ENCODE peak calls at places on chromosome 9, in nine cellular contexts. One of them, this sample, is unnamed.

GRCh38 chr9:7811679-7812078 is 12.1 kb upstream of the DMAC1 start:
- DNase-seq in fibroblast of lung: no peak
- DNase-seq in neuronal stem cell: no peak
- DNase-seq in EL: no peak
- DNase-seq in left ventricle myocardium superior: no peak
- DNase-seq in activated CD8-positive, alpha-beta memory T cell treated with anti-CD3 and anti-CD28 coated beads, Interleukin-2, amount 10 ng/mL, durations not matched to agents 7 days and 5 days: no peak
- DNase-seq in stimulated activated CD8-positive, alpha-beta memory T cell treated with anti-CD3 and anti-CD28 coated beads, Interleukin-15, amount 100 ng/mL, for 1 hour: no peak
- DNase-seq in vagina: no peak
- DNase-seq in HepG2: no peak
- DNase-seq in this sample: no peak

GRCh38 chr9:115195889-115196288 is 77.9 kb upstream of the TNC start:
- DNase-seq in fibroblast of lung: no peak
- DNase-seq in neuronal stem cell: no peak
- DNase-seq in EL: no peak
- DNase-seq in left ventricle myocardium superior: no peak
- DNase-seq in activated CD8-positive, alpha-beta memory T cell treated with anti-CD3 and anti-CD28 coated beads, Interleukin-2, amount 10 ng/mL, durations not matched to agents 7 days and 5 days: no peak
- DNase-seq in stimulated activated CD8-positive, alpha-beta memory T cell treated with anti-CD3 and anti-CD28 coated beads, Interleukin-15, amount 100 ng/mL, for 1 hour: no peak
- DNase-seq in vagina: no peak
- DNase-seq in HepG2: no peak
- DNase-seq in this sample: no peak

GRCh38 chr9:106146066-106146840 is 451.9 kb downstream of the TMEM38B start:
- DNase-seq in fibroblast of lung: no peak
- DNase-seq in neuronal stem cell: no peak
- DNase-seq in EL: no peak
- DNase-seq in left ventricle myocardium superior: no peak
- DNase-seq in activated CD8-positive, alpha-beta memory T cell treated with anti-CD3 and anti-CD28 coated beads, Interleukin-2, amount 10 ng/mL, durations not matched to agents 7 days and 5 days: no peak
- DNase-seq in stimulated activated CD8-positive, alpha-beta memory T cell treated with anti-CD3 and anti-CD28 coated beads, Interleukin-15, amount 100 ng/mL, for 1 hour: no peak
- DNase-seq in vagina: no peak
- DNase-seq in HepG2: no peak
- DNase-seq in this sample: no peak

GRCh38 chr9:93368437-93368836 is 83.0 kb upstream of the FAM120A start:
- DNase-seq in fibroblast of lung: no peak
- DNase-seq in neuronal stem cell: no peak
- DNase-seq in EL: no peak
- DNase-seq in left ventricle myocardium superior: no peak
- DNase-seq in activated CD8-positive, alpha-beta memory T cell treated with anti-CD3 and anti-CD28 coated beads, Interleukin-2, amount 10 ng/mL, durations not matched to agents 7 days and 5 days: no peak
- DNase-seq in stimulated activated CD8-positive, alpha-beta memory T cell treated with anti-CD3 and anti-CD28 coated beads, Interleukin-15, amount 100 ng/mL, for 1 hour: no peak
- DNase-seq in vagina: no peak
- DNase-seq in HepG2: no peak
- DNase-seq in this sample: no peak

GRCh38 chr9:81578606-81579005 is 110.7 kb downstream of the TLE1 start:
- DNase-seq in fibroblast of lung: peak; percentile 87
- DNase-seq in neuronal stem cell: no peak
- DNase-seq in EL: no peak
- DNase-seq in left ventricle myocardium superior: no peak
- DNase-seq in activated CD8-positive, alpha-beta memory T cell treated with anti-CD3 and anti-CD28 coated beads, Interleukin-2, amount 10 ng/mL, durations not matched to agents 7 days and 5 days: no peak
- DNase-seq in stimulated activated CD8-positive, alpha-beta memory T cell treated with anti-CD3 and anti-CD28 coated beads, Interleukin-15, amount 100 ng/mL, for 1 hour: no peak
- DNase-seq in vagina: no peak
- DNase-seq in HepG2: no peak
- DNase-seq in this sample: no peak

GRCh38 chr9:82781965-82782392 is 281.0 kb downstream of the RASEF start:
- DNase-seq in fibroblast of lung: peak; percentile 26
- DNase-seq in neuronal stem cell: no peak
- DNase-seq in EL: no peak
- DNase-seq in left ventricle myocardium superior: no peak
- DNase-seq in activated CD8-positive, alpha-beta memory T cell treated with anti-CD3 and anti-CD28 coated beads, Interleukin-2, amount 10 ng/mL, durations not matched to agents 7 days and 5 days: no peak
- DNase-seq in stimulated activated CD8-positive, alpha-beta memory T cell treated with anti-CD3 and anti-CD28 coated beads, Interleukin-15, amount 100 ng/mL, for 1 hour: no peak
- DNase-seq in vagina: no peak
- DNase-seq in HepG2: no peak
- DNase-seq in this sample: no peak

GRCh38 chr9:28318515-28318914 is 745.2 kb upstream of the C9orf72 start:
- DNase-seq in fibroblast of lung: no peak
- DNase-seq in neuronal stem cell: no peak
- DNase-seq in EL: no peak
- DNase-seq in left ventricle myocardium superior: no peak
- DNase-seq in activated CD8-positive, alpha-beta memory T cell treated with anti-CD3 and anti-CD28 coated beads, Interleukin-2, amount 10 ng/mL, durations not matched to agents 7 days and 5 days: no peak
- DNase-seq in stimulated activated CD8-positive, alpha-beta memory T cell treated with anti-CD3 and anti-CD28 coated beads, Interleukin-15, amount 100 ng/mL, for 1 hour: no peak
- DNase-seq in vagina: no peak
- DNase-seq in HepG2: no peak
- DNase-seq in this sample: no peak

GRCh38 chr9:134165357-134166315 is 1.3 kb upstream of the RNU6ATAC start:
- DNase-seq in fibroblast of lung: peak; percentile 30
- DNase-seq in neuronal stem cell: no peak
- DNase-seq in EL: peak; percentile 24
- DNase-seq in left ventricle myocardium superior: peak; percentile 61
- DNase-seq in activated CD8-positive, alpha-beta memory T cell treated with anti-CD3 and anti-CD28 coated beads, Interleukin-2, amount 10 ng/mL, durations not matched to agents 7 days and 5 days: peak; percentile 70
- DNase-seq in stimulated activated CD8-positive, alpha-beta memory T cell treated with anti-CD3 and anti-CD28 coated beads, Interleukin-15, amount 100 ng/mL, for 1 hour: no peak
- DNase-seq in vagina: peak; percentile 92
- DNase-seq in HepG2: no peak
- DNase-seq in this sample: peak; percentile 48

GRCh38 chr9:36942891-36943290 is 91.2 kb downstream of the PAX5 start:
- DNase-seq in fibroblast of lung: no peak
- DNase-seq in neuronal stem cell: no peak
- DNase-seq in EL: no peak
- DNase-seq in left ventricle myocardium superior: no peak
- DNase-seq in activated CD8-positive, alpha-beta memory T cell treated with anti-CD3 and anti-CD28 coated beads, Interleukin-2, amount 10 ng/mL, durations not matched to agents 7 days and 5 days: no peak
- DNase-seq in stimulated activated CD8-positive, alpha-beta memory T cell treated with anti-CD3 and anti-CD28 coated beads, Interleukin-15, amount 100 ng/mL, for 1 hour: no peak
- DNase-seq in vagina: no peak
- DNase-seq in HepG2: no peak
- DNase-seq in this sample: no peak

GRCh38 chr9:12813960-12814876 is 39.4 kb downstream of the LURAP1L start:
- DNase-seq in fibroblast of lung: peak; percentile 99
- DNase-seq in neuronal stem cell: no peak
- DNase-seq in EL: peak; percentile 99
- DNase-seq in left ventricle myocardium superior: peak; percentile 29
- DNase-seq in activated CD8-positive, alpha-beta memory T cell treated with anti-CD3 and anti-CD28 coated beads, Interleukin-2, amount 10 ng/mL, durations not matched to agents 7 days and 5 days: no peak
- DNase-seq in stimulated activated CD8-positive, alpha-beta memory T cell treated with anti-CD3 and anti-CD28 coated beads, Interleukin-15, amount 100 ng/mL, for 1 hour: no peak
- DNase-seq in vagina: no peak
- DNase-seq in HepG2: peak; percentile 92
- DNase-seq in this sample: peak; percentile 99

GRCh38 chr9:20873240-20873860 is 158.1 kb downstream of the HACD4 start:
- DNase-seq in fibroblast of lung: peak; percentile 71
- DNase-seq in neuronal stem cell: no peak
- DNase-seq in EL: peak; percentile 42
- DNase-seq in left ventricle myocardium superior: no peak
- DNase-seq in activated CD8-positive, alpha-beta memory T cell treated with anti-CD3 and anti-CD28 coated beads, Interleukin-2, amount 10 ng/mL, durations not matched to agents 7 days and 5 days: no peak
- DNase-seq in stimulated activated CD8-positive, alpha-beta memory T cell treated with anti-CD3 and anti-CD28 coated beads, Interleukin-15, amount 100 ng/mL, for 1 hour: no peak
- DNase-seq in vagina: no peak
- DNase-seq in HepG2: no peak
- DNase-seq in this sample: no peak

GRCh38 chr9:2229109-2229733 is 214.1 kb downstream of the SMARCA2 start:
- DNase-seq in fibroblast of lung: no peak
- DNase-seq in neuronal stem cell: no peak
- DNase-seq in EL: no peak
- DNase-seq in left ventricle myocardium superior: no peak
- DNase-seq in activated CD8-positive, alpha-beta memory T cell treated with anti-CD3 and anti-CD28 coated beads, Interleukin-2, amount 10 ng/mL, durations not matched to agents 7 days and 5 days: no peak
- DNase-seq in stimulated activated CD8-positive, alpha-beta memory T cell treated with anti-CD3 and anti-CD28 coated beads, Interleukin-15, amount 100 ng/mL, for 1 hour: no peak
- DNase-seq in vagina: no peak
- DNase-seq in HepG2: no peak
- DNase-seq in this sample: peak; percentile 24

GRCh38 chr9:117232266-117232665 is 182.6 kb downstream of the ASTN2 start:
- DNase-seq in fibroblast of lung: no peak
- DNase-seq in neuronal stem cell: no peak
- DNase-seq in EL: no peak
- DNase-seq in left ventricle myocardium superior: no peak
- DNase-seq in activated CD8-positive, alpha-beta memory T cell treated with anti-CD3 and anti-CD28 coated beads, Interleukin-2, amount 10 ng/mL, durations not matched to agents 7 days and 5 days: no peak
- DNase-seq in stimulated activated CD8-positive, alpha-beta memory T cell treated with anti-CD3 and anti-CD28 coated beads, Interleukin-15, amount 100 ng/mL, for 1 hour: no peak
- DNase-seq in vagina: no peak
- DNase-seq in HepG2: no peak
- DNase-seq in this sample: no peak

GRCh38 chr9:93623736-93624135 is 47.4 kb downstream of the PHF2 start:
- DNase-seq in fibroblast of lung: no peak
- DNase-seq in neuronal stem cell: no peak
- DNase-seq in EL: no peak
- DNase-seq in left ventricle myocardium superior: no peak
- DNase-seq in activated CD8-positive, alpha-beta memory T cell treated with anti-CD3 and anti-CD28 coated beads, Interleukin-2, amount 10 ng/mL, durations not matched to agents 7 days and 5 days: no peak
- DNase-seq in stimulated activated CD8-positive, alpha-beta memory T cell treated with anti-CD3 and anti-CD28 coated beads, Interleukin-15, amount 100 ng/mL, for 1 hour: no peak
- DNase-seq in vagina: no peak
- DNase-seq in HepG2: no peak
- DNase-seq in this sample: no peak

GRCh38 chr9:93246526-93246925 is 62.6 kb downstream of the WNK2 start:
- DNase-seq in fibroblast of lung: no peak
- DNase-seq in neuronal stem cell: no peak
- DNase-seq in EL: no peak
- DNase-seq in left ventricle myocardium superior: peak; percentile 20
- DNase-seq in activated CD8-positive, alpha-beta memory T cell treated with anti-CD3 and anti-CD28 coated beads, Interleukin-2, amount 10 ng/mL, durations not matched to agents 7 days and 5 days: no peak
- DNase-seq in stimulated activated CD8-positive, alpha-beta memory T cell treated with anti-CD3 and anti-CD28 coated beads, Interleukin-15, amount 100 ng/mL, for 1 hour: no peak
- DNase-seq in vagina: no peak
- DNase-seq in HepG2: no peak
- DNase-seq in this sample: no peak

GRCh38 chr9:90832251-90832650 is 30.6 kb downstream of the SYK start:
- DNase-seq in fibroblast of lung: no peak
- DNase-seq in neuronal stem cell: no peak
- DNase-seq in EL: no peak
- DNase-seq in left ventricle myocardium superior: no peak
- DNase-seq in activated CD8-positive, alpha-beta memory T cell treated with anti-CD3 and anti-CD28 coated beads, Interleukin-2, amount 10 ng/mL, durations not matched to agents 7 days and 5 days: peak; percentile 7
- DNase-seq in stimulated activated CD8-positive, alpha-beta memory T cell treated with anti-CD3 and anti-CD28 coated beads, Interleukin-15, amount 100 ng/mL, for 1 hour: no peak
- DNase-seq in vagina: no peak
- DNase-seq in HepG2: no peak
- DNase-seq in this sample: no peak

GRCh38 chr9:93081081-93081529 is 14.9 kb upstream of the CARD19 start:
- DNase-seq in fibroblast of lung: peak; percentile 26
- DNase-seq in neuronal stem cell: no peak
- DNase-seq in EL: no peak
- DNase-seq in left ventricle myocardium superior: no peak
- DNase-seq in activated CD8-positive, alpha-beta memory T cell treated with anti-CD3 and anti-CD28 coated beads, Interleukin-2, amount 10 ng/mL, durations not matched to agents 7 days and 5 days: peak; percentile 23
- DNase-seq in stimulated activated CD8-positive, alpha-beta memory T cell treated with anti-CD3 and anti-CD28 coated beads, Interleukin-15, amount 100 ng/mL, for 1 hour: no peak
- DNase-seq in vagina: peak; percentile 54
- DNase-seq in HepG2: no peak
- DNase-seq in this sample: no peak

GRCh38 chr9:94168203-94169000 is 84.1 kb downstream of the PTPDC1 start:
- DNase-seq in fibroblast of lung: peak; percentile 52
- DNase-seq in neuronal stem cell: no peak
- DNase-seq in EL: peak; percentile 35
- DNase-seq in left ventricle myocardium superior: no peak
- DNase-seq in activated CD8-positive, alpha-beta memory T cell treated with anti-CD3 and anti-CD28 coated beads, Interleukin-2, amount 10 ng/mL, durations not matched to agents 7 days and 5 days: no peak
- DNase-seq in stimulated activated CD8-positive, alpha-beta memory T cell treated with anti-CD3 and anti-CD28 coated beads, Interleukin-15, amount 100 ng/mL, for 1 hour: no peak
- DNase-seq in vagina: no peak
- DNase-seq in HepG2: no peak
- DNase-seq in this sample: no peak